ENCODE peak calls at places on chromosomes 11 and 22, in seven cellular contexts. One of them, this sample, is unnamed.

GRCh38 chr22:32761251-32761903 is 40.1 kb upstream of the TIMP3 start:
- DNase-seq in suprapubic skin: no peak
- DNase-seq in K562: no peak
- DNase-seq in HCT116: no peak
- DNase-seq in GM12878: no peak
- DNase-seq in breast epithelium: no peak
- DNase-seq in SK-N-MC: no peak
- DNase-seq in this sample: no peak

GRCh38 chr11:12182650-12183511 is 72.5 kb downstream of the MICAL2 start:
- DNase-seq in K562: peak
- DNase-seq in HCT116: peak
- DNase-seq in SK-N-MC: no peak
- DNase-seq in GM12878: no peak
- DNase-seq in breast epithelium: no peak
- DNase-seq in suprapubic skin: no peak
- DNase-seq in this sample: no peak

GRCh38 chr22:40453676-40454075 is 83.3 kb downstream of the SGSM3 start:
- DNase-seq in SK-N-MC: no peak
- DNase-seq in HCT116: no peak
- DNase-seq in GM12878: no peak
- DNase-seq in breast epithelium: no peak
- DNase-seq in K562: no peak
- DNase-seq in suprapubic skin: no peak
- DNase-seq in this sample: no peak

GRCh38 chr11:110076388-110076965 is 16.7 kb upstream of the ZC3H12C start:
- DNase-seq in SK-N-MC: peak
- DNase-seq in GM12878: no peak
- DNase-seq in K562: no peak
- DNase-seq in HCT116: no peak
- DNase-seq in breast epithelium: no peak
- DNase-seq in suprapubic skin: no peak
- DNase-seq in this sample: no peak

GRCh38 chr11:68139395-68139794 is 18.2 kb upstream of the CHKA start:
- DNase-seq in K562: no peak
- DNase-seq in SK-N-MC: no peak
- DNase-seq in GM12878: no peak
- DNase-seq in breast epithelium: no peak
- DNase-seq in suprapubic skin: peak
- DNase-seq in HCT116: no peak
- DNase-seq in this sample: no peak

GRCh38 chr11:116647305-116648080 is 125.3 kb downstream of the BUD13 start:
- DNase-seq in HCT116: no peak
- DNase-seq in suprapubic skin: no peak
- DNase-seq in K562: no peak
- DNase-seq in GM12878: no peak
- DNase-seq in breast epithelium: no peak
- DNase-seq in SK-N-MC: no peak
- DNase-seq in this sample: no peak

GRCh38 chr11:96001037-96001436 is 77.1 kb upstream of the MTMR2 start:
- DNase-seq in HCT116: no peak
- DNase-seq in breast epithelium: no peak
- DNase-seq in SK-N-MC: no peak
- DNase-seq in K562: no peak
- DNase-seq in GM12878: no peak
- DNase-seq in suprapubic skin: peak
- DNase-seq in this sample: no peak

GRCh38 chr11:1869427-1870325 is 16.8 kb downstream of the LSP1 start:
- DNase-seq in K562: peak
- DNase-seq in breast epithelium: no peak
- DNase-seq in GM12878: no peak
- DNase-seq in HCT116: no peak
- DNase-seq in SK-N-MC: no peak
- DNase-seq in suprapubic skin: no peak
- DNase-seq in this sample: no peak

GRCh38 chr22:27385261-27385998 is 416.1 kb downstream of the MN1 start:
- DNase-seq in SK-N-MC: no peak
- DNase-seq in K562: no peak
- DNase-seq in suprapubic skin: peak
- DNase-seq in breast epithelium: no peak
- DNase-seq in HCT116: no peak
- DNase-seq in GM12878: no peak
- DNase-seq in this sample: peak

GRCh38 chr11:123546515-123546914 is 107.9 kb downstream of the SCN3B start:
- DNase-seq in K562: no peak
- DNase-seq in HCT116: no peak
- DNase-seq in suprapubic skin: peak
- DNase-seq in GM12878: no peak
- DNase-seq in breast epithelium: no peak
- DNase-seq in SK-N-MC: no peak
- DNase-seq in this sample: no peak

GRCh38 chr22:44634426-44635321 is 67.3 kb upstream of the PRR5 start:
- DNase-seq in suprapubic skin: no peak
- DNase-seq in SK-N-MC: no peak
- DNase-seq in K562: no peak
- DNase-seq in GM12878: no peak
- DNase-seq in HCT116: no peak
- DNase-seq in breast epithelium: no peak
- DNase-seq in this sample: no peak

GRCh38 chr22:49009359-49010063 is 818.2 kb downstream of the BRD1 start:
- DNase-seq in breast epithelium: no peak
- DNase-seq in SK-N-MC: no peak
- DNase-seq in HCT116: no peak
- DNase-seq in K562: no peak
- DNase-seq in suprapubic skin: no peak
- DNase-seq in GM12878: no peak
- DNase-seq in this sample: peak

GRCh38 chr11:61854966-61855714 is 27.0 kb downstream of the FADS2 start:
- DNase-seq in GM12878: no peak
- DNase-seq in breast epithelium: no peak
- DNase-seq in SK-N-MC: no peak
- DNase-seq in HCT116: no peak
- DNase-seq in K562: no peak
- DNase-seq in suprapubic skin: no peak
- DNase-seq in this sample: no peak

GRCh38 chr11:36088234-36088975 is 144.5 kb downstream of the LDLRAD3 start:
- DNase-seq in SK-N-MC: no peak
- DNase-seq in breast epithelium: no peak
- DNase-seq in suprapubic skin: no peak
- DNase-seq in GM12878: no peak
- DNase-seq in HCT116: no peak
- DNase-seq in K562: no peak
- DNase-seq in this sample: no peak

GRCh38 chr11:94449437-94449836 is 44.2 kb downstream of the MRE11 start:
- DNase-seq in GM12878: no peak
- DNase-seq in breast epithelium: no peak
- DNase-seq in K562: no peak
- DNase-seq in suprapubic skin: no peak
- DNase-seq in SK-N-MC: no peak
- DNase-seq in HCT116: no peak
- DNase-seq in this sample: no peak

GRCh38 chr11:75562836-75563484 is 907 bp downstream of the SERPINH1 start:
- DNase-seq in GM12878: no peak
- DNase-seq in HCT116: no peak
- DNase-seq in K562: peak
- DNase-seq in breast epithelium: no peak
- DNase-seq in SK-N-MC: no peak
- DNase-seq in suprapubic skin: no peak
- DNase-seq in this sample: no peak

GRCh38 chr11:824292-824880 is 3.3 kb upstream of the CRACR2B start:
- DNase-seq in GM12878: no peak
- DNase-seq in SK-N-MC: no peak
- DNase-seq in suprapubic skin: no peak
- DNase-seq in HCT116: no peak
- DNase-seq in breast epithelium: no peak
- DNase-seq in K562: no peak
- DNase-seq in this sample: no peak

GRCh38 chr22:46108564-46109473 is 41.5 kb upstream of the PPARA start:
- DNase-seq in K562: peak
- DNase-seq in HCT116: no peak
- DNase-seq in breast epithelium: no peak
- DNase-seq in SK-N-MC: no peak
- DNase-seq in suprapubic skin: no peak
- DNase-seq in GM12878: no peak
- DNase-seq in this sample: no peak

DNA sequence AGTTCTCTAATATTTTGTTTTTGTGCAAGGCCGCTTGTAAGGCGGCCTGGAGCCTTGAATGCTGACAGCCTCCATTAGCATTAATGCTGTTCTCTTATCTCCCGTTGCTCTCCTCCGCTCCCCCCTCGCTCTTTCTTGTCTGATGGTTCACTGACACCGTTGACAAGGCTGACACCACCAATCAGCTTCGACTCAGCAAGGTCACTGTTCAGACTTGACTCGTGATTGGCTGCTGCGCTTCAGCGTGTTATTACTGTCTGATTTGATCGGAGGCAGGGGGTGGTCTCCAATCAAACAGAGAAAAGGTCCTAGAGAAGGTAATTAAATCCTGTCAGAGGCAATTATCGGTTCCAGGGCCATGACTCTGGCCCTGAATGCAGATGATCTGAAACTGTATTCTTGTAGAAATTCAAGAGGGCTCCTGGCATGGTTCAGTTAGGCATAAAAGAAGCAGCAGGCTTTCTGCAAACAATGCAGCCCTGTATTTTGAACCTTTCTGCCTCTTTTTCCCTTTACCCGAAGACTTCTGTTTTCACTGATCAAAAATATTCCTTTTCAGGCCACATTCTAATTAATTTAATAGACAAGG is 49.3 kb upstream of the MPPED2 start:
- DNase-seq in suprapubic skin: no peak
- DNase-seq in K562: no peak
- DNase-seq in HCT116: no peak
- DNase-seq in SK-N-MC: no peak
- DNase-seq in GM12878: no peak
- DNase-seq in breast epithelium: no peak
- DNase-seq in this sample: no peak
- TF ChIP-seq POLR2AphosphoS5 in suprapubic skin: no peak
- TF ChIP-seq POLR2AphosphoS5 in K562: no peak
- TF ChIP-seq POLR2AphosphoS5 in HCT116: no peak
- TF ChIP-seq POLR2AphosphoS5 in SK-N-MC: no peak
- TF ChIP-seq POLR2AphosphoS5 in GM12878: no peak
- TF ChIP-seq POLR2AphosphoS5 in breast epithelium: no peak
- TF ChIP-seq POLR2AphosphoS5 in this sample: no peak

DNA sequence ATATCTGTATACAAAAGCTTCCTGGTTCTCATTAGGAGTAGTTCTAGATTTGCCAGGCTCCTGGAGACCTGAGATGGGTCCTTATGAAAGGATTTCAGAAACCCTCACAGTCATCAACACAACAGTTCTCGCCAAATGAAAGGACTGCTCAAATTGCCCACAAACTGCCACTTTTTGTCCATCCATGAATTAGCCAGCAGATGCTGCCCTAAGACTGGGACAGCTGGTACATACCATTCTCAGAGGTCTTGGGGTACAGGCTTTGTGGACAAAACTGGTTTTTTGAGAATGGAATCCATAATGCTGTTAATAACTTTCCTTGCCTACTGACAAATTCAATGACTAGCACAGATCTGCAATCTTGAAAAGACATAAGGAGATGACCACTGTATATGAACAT is 23.4 kb upstream of the BDNF start:
- DNase-seq in suprapubic skin: no peak
- DNase-seq in HCT116: no peak
- DNase-seq in breast epithelium: no peak
- DNase-seq in SK-N-MC: no peak
- DNase-seq in GM12878: no peak
- DNase-seq in K562: no peak
- DNase-seq in this sample: no peak
- TF ChIP-seq POLR2AphosphoS5 in suprapubic skin: no peak
- TF ChIP-seq POLR2AphosphoS5 in HCT116: no peak
- TF ChIP-seq POLR2AphosphoS5 in breast epithelium: no peak
- TF ChIP-seq POLR2AphosphoS5 in SK-N-MC: no peak
- TF ChIP-seq POLR2AphosphoS5 in GM12878: no peak
- TF ChIP-seq POLR2AphosphoS5 in K562: no peak
- TF ChIP-seq POLR2AphosphoS5 in this sample: no peak

DNA sequence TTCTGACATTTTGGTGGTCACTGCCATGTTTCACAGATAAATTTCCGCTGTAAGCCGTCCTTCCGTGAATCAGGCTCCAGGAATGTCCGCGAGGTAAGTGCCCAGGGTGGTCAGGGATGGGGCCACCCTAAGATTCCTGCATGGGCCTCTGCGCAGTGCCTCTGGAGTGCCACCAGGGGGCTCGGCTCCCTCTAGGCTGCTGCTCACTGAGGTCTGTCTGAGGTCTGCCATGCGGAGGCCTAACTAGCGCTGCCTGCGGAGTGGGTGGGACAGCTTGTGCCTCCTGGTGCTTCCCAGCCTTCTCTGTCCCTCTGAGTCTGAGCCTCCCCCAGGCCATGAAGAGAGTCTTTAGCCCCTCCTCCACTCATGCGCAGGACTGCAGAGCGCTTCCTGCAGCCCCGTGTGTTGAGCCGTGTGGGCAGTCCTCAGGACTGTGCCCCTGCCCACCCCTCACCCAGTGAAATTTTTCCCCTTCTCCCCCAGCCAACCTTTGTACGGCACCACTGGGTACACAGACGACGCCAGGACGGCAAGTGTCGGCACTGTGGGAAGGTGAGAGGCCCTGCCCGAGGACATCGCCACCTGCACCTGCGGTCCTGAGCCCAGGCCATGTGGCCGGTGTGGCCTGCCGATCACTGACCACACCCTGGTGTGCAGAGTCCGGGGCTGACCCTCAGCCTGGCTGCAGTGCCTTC is 11.9 kb upstream of the MDK start:
- DNase-seq in GM12878: no peak
- DNase-seq in SK-N-MC: no peak
- DNase-seq in suprapubic skin: no peak
- DNase-seq in HCT116: peak
- DNase-seq in K562: peak
- DNase-seq in breast epithelium: no peak
- DNase-seq in this sample: no peak
- TF ChIP-seq POLR2AphosphoS5 in GM12878: peak
- TF ChIP-seq POLR2AphosphoS5 in SK-N-MC: no peak
- TF ChIP-seq POLR2AphosphoS5 in suprapubic skin: no peak
- TF ChIP-seq POLR2AphosphoS5 in HCT116: no peak
- TF ChIP-seq POLR2AphosphoS5 in K562: no peak
- TF ChIP-seq POLR2AphosphoS5 in breast epithelium: no peak
- TF ChIP-seq POLR2AphosphoS5 in this sample: no peak

GRCh38 chr11:69272055-69272454 is 21.9 kb upstream of the MYEOV start:
- DNase-seq in suprapubic skin: no peak
- DNase-seq in HCT116: no peak
- DNase-seq in SK-N-MC: no peak
- DNase-seq in breast epithelium: no peak
- DNase-seq in K562: no peak
- DNase-seq in GM12878: no peak
- DNase-seq in this sample: no peak

GRCh38 chr11:69268911-69269310 is 25.0 kb upstream of the MYEOV start:
- DNase-seq in breast epithelium: no peak
- DNase-seq in suprapubic skin: no peak
- DNase-seq in SK-N-MC: no peak
- DNase-seq in GM12878: no peak
- DNase-seq in HCT116: no peak
- DNase-seq in K562: no peak
- DNase-seq in this sample: no peak

GRCh38 chr11:69269388-69269787 is 24.6 kb upstream of the MYEOV start:
- DNase-seq in breast epithelium: no peak
- DNase-seq in K562: no peak
- DNase-seq in SK-N-MC: no peak
- DNase-seq in GM12878: no peak
- DNase-seq in HCT116: no peak
- DNase-seq in suprapubic skin: no peak
- DNase-seq in this sample: no peak

GRCh38 chr11:69270929-69271328 is 23.0 kb upstream of the MYEOV start:
- DNase-seq in breast epithelium: no peak
- DNase-seq in GM12878: no peak
- DNase-seq in SK-N-MC: no peak
- DNase-seq in suprapubic skin: no peak
- DNase-seq in K562: no peak
- DNase-seq in HCT116: no peak
- DNase-seq in this sample: no peak

GRCh38 chr11:69269926-69270697 is 23.8 kb upstream of the MYEOV start:
- DNase-seq in HCT116: no peak
- DNase-seq in breast epithelium: no peak
- DNase-seq in suprapubic skin: no peak
- DNase-seq in K562: no peak
- DNase-seq in SK-N-MC: no peak
- DNase-seq in GM12878: no peak
- DNase-seq in this sample: no peak
- TF ChIP-seq POLR2AphosphoS5 in HCT116: no peak
- TF ChIP-seq POLR2AphosphoS5 in breast epithelium: no peak
- TF ChIP-seq POLR2AphosphoS5 in suprapubic skin: no peak
- TF ChIP-seq POLR2AphosphoS5 in K562: no peak
- TF ChIP-seq POLR2AphosphoS5 in SK-N-MC: no peak
- TF ChIP-seq POLR2AphosphoS5 in GM12878: no peak
- TF ChIP-seq POLR2AphosphoS5 in this sample: no peak

This sample was measured in vagina.